ENCODE peak calls at places on chromosome 13, in nine cellular contexts. Y is psoas muscle; Q is fibroblast of lung; J is heart left ventricle; I is transverse colon; S is Panc1; A is testis; E is effector memory CD4-positive, alpha-beta T cell; H is aorta. O is an unnamed sample. For H3K9me3, the result is how much of the 10 kb centered on the place peaks cover.

GRCh38 chr13:48506092-48506701 is 26.7 kb downstream of the RCBTB2 start:
- DNase-seq in Y (no peak), Q (no peak), J (no peak), I (no peak), S (no peak), A (no peak), E (no peak), H (peak), O (no peak)

GRCh38 chr13:29964181-29964845 is 113.9 kb upstream of the UBL3 start:
- DNase-seq in Y (no peak), Q (no peak), J (no peak), I (no peak), S (no peak), A (no peak), E (no peak), H (no peak), O (no peak)

GRCh38 chr13:49776871-49777270 is 15.6 kb downstream of the KPNA3 start:
- DNase-seq in Y (no peak), Q (peak), J (no peak), I (no peak), S (no peak), A (no peak), E (no peak), H (no peak), O (no peak)

GRCh38 chr13:32472194-32472621 is 44.3 kb upstream of the N4BP2L1 start:
- DNase-seq in Y (no peak), Q (no peak), J (no peak), I (no peak), S (no peak), A (no peak), E (no peak), H (no peak), O (no peak)

GRCh38 chr13:46374710-46375109 is 12.3 kb downstream of the RUBCNL start:
- DNase-seq in Y (no peak), Q (no peak), J (no peak), I (no peak), S (no peak), A (no peak), E (no peak), H (no peak), O (no peak)

GRCh38 chr13:45178349-45179142 is 22.3 kb downstream of the KCTD4 start:
- DNase-seq in Y (no peak), Q (peak), J (peak), I (no peak), S (no peak), A (no peak), E (no peak), H (no peak), O (no peak)

GRCh38 chr13:77619655-77620054 is 77.8 kb upstream of the SLAIN1 start:
- DNase-seq in Y (no peak), Q (no peak), J (no peak), I (no peak), S (no peak), A (no peak), E (no peak), H (no peak), O (no peak)

GRCh38 chr13:98749501-98749900 is 3.0 kb downstream of the SLC15A1 start:
- DNase-seq in Y (no peak), Q (peak), J (no peak), I (no peak), S (no peak), A (no peak), E (no peak), H (no peak), O (no peak)

GRCh38 chr13:37443538-37443937 is 155.0 kb downstream of the POSTN start:
- DNase-seq in Y (no peak), Q (peak), J (no peak), I (no peak), S (no peak), A (no peak), E (no peak), H (no peak), O (no peak)

GRCh38 chr13:32320528-32320927 is 5.2 kb downstream of the BRCA2 start:
- DNase-seq in Y (no peak), Q (no peak), J (no peak), I (no peak), S (no peak), A (no peak), E (no peak), H (no peak), O (no peak)

GRCh38 chr13:45500492-45501174 is 35.9 kb downstream of the COG3 start:
- DNase-seq in Y (no peak), Q (peak), J (no peak), I (no peak), S (no peak), A (no peak), E (no peak), H (no peak), O (no peak)

GRCh38 chr13:93687261-93687660 is 460.7 kb downstream of the GPC6 start:
- DNase-seq in Y (no peak), Q (peak), J (no peak), I (no peak), S (no peak), A (no peak), E (no peak), H (no peak), O (no peak)

GRCh38 chr13:48221301-48222190 is 11.5 kb upstream of the ITM2B start:
- DNase-seq in Y (no peak), Q (no peak), J (peak), I (no peak), S (no peak), A (peak), E (no peak), H (no peak), O (no peak)

GRCh38 chr13:51728972-51729371 is 75.0 kb downstream of the DHRS12 start:
- DNase-seq in Y (no peak), Q (peak), J (no peak), I (no peak), S (no peak), A (no peak), E (no peak), H (no peak), O (no peak)

GRCh38 chr13:93559718-93560117 is 333.1 kb downstream of the GPC6 start:
- DNase-seq in Y (no peak), Q (peak), J (no peak), I (no peak), S (peak), A (no peak), E (no peak), H (no peak), O (no peak)

GRCh38 chr13:93388701-93389100 is 162.1 kb downstream of the GPC6 start:
- DNase-seq in Y (no peak), Q (peak), J (no peak), I (no peak), S (no peak), A (no peak), E (no peak), H (no peak), O (no peak)

GRCh38 chr13:59398127-59398526 is 765.6 kb downstream of the DIAPH3 start:
- DNase-seq in Y (no peak), Q (no peak), J (no peak), I (no peak), S (no peak), A (no peak), E (no peak), H (no peak), O (no peak)

DNA sequence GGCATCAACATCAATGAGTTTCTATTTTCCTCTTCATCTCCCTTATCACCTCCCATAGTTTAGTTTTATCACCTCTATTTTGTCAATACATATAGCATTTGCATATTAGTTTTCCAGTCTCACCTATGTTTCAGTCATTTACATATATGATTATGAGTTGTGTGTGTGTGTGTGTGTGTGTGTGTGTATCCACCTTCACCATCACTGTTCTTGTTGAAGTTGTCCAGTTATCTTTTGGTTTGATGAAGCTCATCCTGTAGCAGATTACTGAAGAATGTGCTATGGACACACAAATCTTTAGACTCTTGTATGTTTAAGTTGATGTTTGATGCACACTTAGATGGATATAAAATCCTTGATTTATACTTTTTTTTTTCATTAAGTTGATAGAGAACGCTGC is 40.5 kb downstream of the SPACA7 start:
- DNase-seq in Y (no peak), Q (no peak), J (no peak), I (no peak), S (no peak), A (no peak), E (no peak), H (no peak), O (no peak)
- H3K9me3 ChIP-seq in Y (under half), Q (under half), J (half or more), I (under half), S (under half), A (under half), E (under half), H (under half), O (under half)

DNA sequence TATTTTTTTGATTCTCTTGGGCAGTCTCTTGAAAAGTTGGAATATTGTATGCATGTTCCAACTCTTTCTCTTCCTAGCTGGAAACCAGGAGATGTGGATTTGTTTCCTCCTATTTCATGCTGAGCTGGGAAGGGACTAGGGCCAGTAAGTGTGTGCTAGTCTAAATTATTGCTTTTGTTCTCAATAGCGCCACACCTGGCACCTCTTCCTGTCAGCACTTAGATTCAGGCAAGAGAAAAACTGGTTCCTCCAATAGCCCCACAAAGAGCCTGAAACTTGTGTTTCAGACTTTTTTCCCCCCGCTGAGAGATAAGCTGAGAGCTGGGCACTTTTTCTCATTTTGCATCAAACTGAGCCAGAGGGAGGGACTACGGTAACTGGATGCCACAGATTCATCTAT is 353.4 kb downstream of the OLFM4 start:
- DNase-seq in Y (no peak), Q (no peak), J (no peak), I (no peak), S (no peak), A (no peak), E (no peak), H (no peak), O (no peak)
- H3K9me3 ChIP-seq in Y (under half), Q (under half), J (under half), I (under half), S (under half), A (under half), E (under half), H (under half), O (under half)

GRCh38 chr13:108645376-108645775 is 16.0 kb downstream of the MYO16 start:
- DNase-seq in Y (no peak), Q (no peak), J (no peak), I (no peak), S (no peak), A (no peak), E (no peak), H (no peak), O (no peak)

GRCh38 chr13:108643646-108644353 is 14.4 kb downstream of the MYO16 start:
- DNase-seq in Y (no peak), Q (no peak), J (no peak), I (no peak), S (no peak), A (no peak), E (no peak), H (no peak), O (no peak)
- H3K9me3 ChIP-seq in Y (under half), Q (under half), J (under half), I (under half), S (under half), A (under half), E (under half), H (under half), O (under half)

GRCh38 chr13:40772765-40773473 is 1.9 kb upstream of the MRPS31 start:
- DNase-seq in Y (no peak), Q (no peak), J (no peak), I (no peak), S (no peak), A (no peak), E (no peak), H (no peak), O (no peak)
- H3K9me3 ChIP-seq in Y (under half), Q (under half), J (under half), I (under half), S (under half), A (under half), E (under half), H (under half), O (under half)

DNA sequence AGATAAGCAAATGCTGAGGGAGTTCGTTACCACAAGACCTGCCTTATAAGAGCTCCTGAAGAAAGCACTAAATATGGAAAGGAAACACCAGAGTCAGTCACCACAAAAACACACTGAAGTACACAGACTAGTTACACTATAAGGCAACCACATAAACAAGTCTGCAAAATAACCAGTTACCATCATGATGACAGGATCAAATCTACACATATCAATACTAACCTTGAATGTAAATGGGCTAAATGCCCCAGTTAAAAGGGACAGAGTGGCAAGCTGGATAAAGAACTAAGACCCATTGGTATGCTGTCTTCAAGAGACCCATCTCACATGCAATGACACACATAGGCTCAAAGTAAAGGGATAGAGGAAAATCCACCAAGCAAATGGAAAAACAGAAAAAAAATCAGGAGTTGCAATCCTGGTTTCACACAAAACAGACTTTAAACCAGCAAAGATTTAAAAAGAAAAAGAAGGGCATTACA is 26.6 kb downstream of the CCDC122 start:
- DNase-seq in Y (no peak), Q (no peak), J (no peak), I (no peak), S (no peak), A (no peak), E (no peak), H (no peak), O (no peak)
- H3K9me3 ChIP-seq in Y (under half), Q (under half), J (half or more), I (under half), S (under half), A (under half), E (under half), H (under half), O (under half)

GRCh38 chr13:108551674-108552073 is 77.7 kb upstream of the MYO16 start:
- DNase-seq in Y (no peak), Q (peak), J (no peak), I (no peak), S (no peak), A (no peak), E (no peak), H (no peak), O (no peak)
- H3K9me3 ChIP-seq in Y (under half), Q (under half), J (under half), I (under half), S (under half), A (under half), E (under half), H (under half), O (under half)

GRCh38 chr13:72295173-72295572 is 428.2 kb upstream of the DACH1 start:
- DNase-seq in Y (no peak), Q (peak), J (no peak), I (no peak), S (no peak), A (peak), E (no peak), H (no peak), O (no peak)
- H3K9me3 ChIP-seq in Y (under half), Q (under half), J (under half), I (under half), S (under half), A (under half), E (under half), H (under half), O (under half)

DNA sequence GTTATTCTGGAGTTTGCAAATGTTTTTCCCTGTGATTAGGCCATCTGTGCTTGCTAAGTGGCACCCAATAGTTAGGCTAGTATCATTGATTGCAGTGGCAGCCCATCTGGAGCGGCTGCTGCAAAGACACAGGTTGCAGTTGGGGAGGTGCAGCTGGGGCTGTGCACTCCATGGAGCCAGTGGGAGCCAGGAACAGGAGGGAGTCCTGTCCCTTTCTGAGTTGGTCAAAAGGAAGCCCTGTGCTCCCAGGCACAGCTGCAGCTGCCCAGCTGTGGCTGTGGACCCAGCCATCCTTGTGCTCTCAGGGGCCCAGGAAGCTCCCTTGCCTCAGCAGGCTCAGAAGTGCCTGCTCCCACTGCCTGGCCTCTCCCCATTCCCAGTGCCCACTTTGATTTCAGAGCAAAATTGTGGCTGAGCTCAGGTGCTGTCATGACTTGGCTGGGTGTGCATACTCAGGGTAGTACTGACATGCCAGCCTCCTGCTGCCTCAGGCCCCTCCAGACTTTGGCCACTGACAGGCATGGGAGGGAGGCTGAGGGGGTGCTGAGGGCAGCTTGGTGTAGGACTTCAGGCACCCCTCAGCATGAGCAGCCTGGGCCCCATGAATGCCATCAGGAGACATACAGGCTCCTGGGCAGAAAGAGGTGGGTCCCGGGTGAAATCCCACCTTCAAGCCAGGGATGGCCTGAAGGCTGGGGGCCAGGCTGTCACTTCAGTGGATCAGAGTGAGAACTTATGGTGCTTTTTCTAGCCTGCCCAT is 270.6 kb downstream of the PCDH20 start:
- DNase-seq in Y (no peak), Q (no peak), J (no peak), I (no peak), S (no peak), A (no peak), E (no peak), H (no peak), O (no peak)
- H3K9me3 ChIP-seq in Y (under half), Q (under half), J (under half), I (under half), S (under half), A (under half), E (under half), H (under half), O (under half)

GRCh38 chr13:100921139-100921538 is 246.5 kb upstream of the TMTC4 start:
- DNase-seq in Y (no peak), Q (no peak), J (no peak), I (no peak), S (no peak), A (no peak), E (no peak), H (no peak), O (no peak)

GRCh38 chr13:100913143-100913542 is 238.5 kb upstream of the TMTC4 start:
- DNase-seq in Y (no peak), Q (no peak), J (no peak), I (no peak), S (no peak), A (no peak), E (no peak), H (no peak), O (no peak)

GRCh38 chr13:100922599-100922998 is 248.0 kb upstream of the TMTC4 start:
- DNase-seq in Y (no peak), Q (no peak), J (no peak), I (no peak), S (no peak), A (no peak), E (no peak), H (no peak), O (no peak)

GRCh38 chr13:100916943-100917342 is 242.3 kb upstream of the TMTC4 start:
- DNase-seq in Y (no peak), Q (no peak), J (no peak), I (no peak), S (no peak), A (no peak), E (no peak), H (no peak), O (no peak)
- H3K9me3 ChIP-seq in Y (under half), Q (under half), J (under half), I (under half), S (under half), A (under half), E (under half), H (under half), O (under half)

DNA sequence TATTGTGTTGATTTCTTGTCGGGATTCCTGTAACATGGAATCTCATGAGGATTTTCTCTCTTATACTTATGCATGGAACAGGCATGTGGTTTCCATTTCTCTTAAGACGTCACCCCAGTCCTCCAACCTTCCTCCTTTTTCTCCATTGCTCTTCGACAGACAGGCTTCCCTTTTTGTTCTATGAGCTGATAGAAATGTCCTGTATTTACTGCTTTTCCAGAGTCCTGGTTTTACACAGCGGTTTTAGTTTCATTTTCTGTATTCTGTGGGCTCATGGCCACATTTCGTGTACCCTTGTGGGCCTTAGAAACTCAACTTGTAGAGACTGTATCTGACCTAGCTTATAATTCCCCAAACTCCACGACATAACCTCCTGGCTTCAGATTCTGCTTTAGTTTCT is 113.1 kb downstream of the PAN3 start:
- DNase-seq in Y (no peak), Q (no peak), J (no peak), I (no peak), S (no peak), A (no peak), E (no peak), H (no peak), O (no peak)
- H3K9me3 ChIP-seq in Y (under half), Q (under half), J (under half), I (under half), S (under half), A (under half), E (under half), H (under half), O (under half)